ENCODE peak calls at places on chromosomes 2 and 18, in six cellular contexts. S, K, V, P, F and A are unnamed samples.

GRCh38 chr2:20130821-20131645 is 79.6 kb upstream of the LAPTM4A start:
- DNase-seq in S (no peak), K (no peak), V (no peak), P (no peak), F (no peak), A (no peak)

GRCh38 chr2:40746150-40746549 is 294.3 kb upstream of the SLC8A1 start:
- DNase-seq in S (no peak), K (no peak), V (no peak), P (no peak), F (no peak), A (no peak)

GRCh38 chr2:134718956-134719814 is at the start of gene TMEM163:
- DNase-seq in S (peak; percentile 45), K (no peak), V (no peak), P (peak; percentile 56), F (peak; percentile 44), A (no peak)

GRCh38 chr2:241391892-241392665 is 36.0 kb downstream of the FARP2 start:
- DNase-seq in S (no peak), K (no peak), V (no peak), P (no peak), F (peak; percentile 58), A (no peak)

GRCh38 chr18:56066524-56067215 is 478.7 kb upstream of the TCF4 start:
- DNase-seq in S (no peak), K (no peak), V (no peak), P (no peak), F (no peak), A (no peak)

GRCh38 chr2:31141513-31141912 is 3.3 kb upstream of the GALNT14 start:
- DNase-seq in S (no peak), K (no peak), V (no peak), P (no peak), F (no peak), A (no peak)

GRCh38 chr2:133667085-133667484 is 98.8 kb upstream of the NCKAP5 start:
- DNase-seq in S (no peak), K (no peak), V (no peak), P (no peak), F (peak; percentile 11), A (no peak)

GRCh38 chr2:163210430-163210918 is 371.9 kb upstream of the KCNH7 start:
- DNase-seq in S (no peak), K (no peak), V (no peak), P (no peak), F (no peak), A (no peak)

GRCh38 chr2:207533609-207534008 is 3.8 kb downstream of the CREB1 start:
- DNase-seq in S (no peak), K (no peak), V (no peak), P (no peak), F (no peak), A (no peak)

GRCh38 chr2:120508581-120509041 is 162.7 kb downstream of the INHBB start:
- DNase-seq in S (no peak), K (peak; percentile 27), V (no peak), P (no peak), F (no peak), A (no peak)

GRCh38 chr2:106847366-106847765 is 38.6 kb downstream of the ST6GAL2 start:
- DNase-seq in S (no peak), K (no peak), V (no peak), P (no peak), F (no peak), A (no peak)

GRCh38 chr2:62304429-62305417 is 108.8 kb downstream of the B3GNT2 start:
- DNase-seq in S (peak; percentile 80), K (no peak), V (peak; percentile 45), P (peak; percentile 86), F (peak; percentile 68), A (no peak)

GRCh38 chr2:12325806-12326205 is 390.9 kb upstream of the TRIB2 start:
- DNase-seq in S (no peak), K (no peak), V (no peak), P (no peak), F (peak; percentile 60), A (no peak)

GRCh38 chr2:108376774-108377173 is 980 bp upstream of the SULT1C4 start:
- DNase-seq in S (no peak), K (no peak), V (no peak), P (no peak), F (no peak), A (no peak)

GRCh38 chr2:88307817-88308216 is 137.7 kb downstream of the THNSL2 start:
- DNase-seq in S (no peak), K (no peak), V (no peak), P (no peak), F (peak; percentile 29), A (no peak)

GRCh38 chr18:2223394-2223793 is 347.9 kb downstream of the METTL4 start:
- DNase-seq in S (no peak), K (no peak), V (no peak), P (no peak), F (peak; percentile 35), A (no peak)

GRCh38 chr18:49510393-49511115 is 23.5 kb upstream of the C18orf32 start:
- DNase-seq in S (no peak), K (no peak), V (no peak), P (no peak), F (peak; percentile 72), A (peak; percentile 23)

GRCh38 chr2:196230051-196230450 is 58.7 kb upstream of the STK17B start:
- DNase-seq in S (peak; percentile 58), K (no peak), V (no peak), P (peak; percentile 60), F (no peak), A (peak; percentile 66)

GRCh38 chr18:11002796-11003195 is 146.6 kb downstream of the PIEZO2 start:
- DNase-seq in S (no peak), K (no peak), V (no peak), P (no peak), F (no peak), A (no peak)

GRCh38 chr2:134253117-134253704 is 661 bp upstream of the MGAT5 start:
- DNase-seq in S (no peak), K (no peak), V (no peak), P (no peak), F (no peak), A (no peak)

GRCh38 chr2:119760876-119761275 is 1.2 kb downstream of the PTPN4 start:
- DNase-seq in S (no peak), K (no peak), V (no peak), P (no peak), F (peak; percentile 28), A (no peak)

GRCh38 chr2:20609349-20609994 is 41.4 kb downstream of the HS1BP3 start:
- DNase-seq in S (peak; percentile 34), K (peak; percentile 94), V (peak; percentile 30), P (peak; percentile 30), F (peak; percentile 62), A (no peak)

GRCh38 chr2:239930378-239930777 is 94.8 kb downstream of the NDUFA10 start:
- DNase-seq in S (peak; percentile 22), K (peak; percentile 54), V (peak; percentile 2), P (peak; percentile 39), F (no peak), A (no peak)

GRCh38 chr2:148338544-148338943 is 306.0 kb upstream of the EPC2 start:
- DNase-seq in S (no peak), K (no peak), V (no peak), P (no peak), F (peak; percentile 19), A (no peak)

GRCh38 chr2:240960963-240961876 is 37.2 kb upstream of the SNED1 start:
- DNase-seq in S (peak; percentile 34), K (peak; percentile 42), V (no peak), P (no peak), F (peak; percentile 48), A (no peak)

GRCh38 chr18:10089881-10090280 is 176.1 kb downstream of the VAPA start:
- DNase-seq in S (no peak), K (no peak), V (no peak), P (no peak), F (no peak), A (no peak)

DNA sequence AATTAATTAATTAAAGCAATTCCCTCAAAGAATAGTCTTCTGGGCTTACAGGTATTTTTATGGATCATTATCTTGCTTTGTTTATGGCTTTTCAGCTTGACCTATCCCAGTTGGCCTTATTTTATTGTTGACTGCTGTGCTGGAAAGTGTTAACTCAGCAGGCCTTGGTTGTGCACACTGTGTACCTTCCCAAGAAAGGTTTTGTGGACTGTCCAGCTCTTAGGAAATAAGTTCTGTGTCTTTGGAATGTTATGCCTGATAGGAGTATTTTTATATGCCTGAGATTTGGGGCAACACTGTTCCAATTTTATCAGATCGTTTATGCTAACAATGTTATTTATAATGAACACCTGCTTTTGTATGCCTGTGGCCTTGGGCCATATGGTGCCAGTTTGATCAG is 671.9 kb upstream of the ZNF804A start:
- DNase-seq in S (no peak), K (no peak), V (no peak), P (no peak), F (no peak), A (no peak)
- H3K9me3 ChIP-seq in S (no peaks in the 10 kb centered on the region), K (peaks cover 1% of the 10 kb centered on the region), V (peaks cover 36% of the 10 kb centered on the region), P (no peaks in the 10 kb centered on the region), F (no peaks in the 10 kb centered on the region), A (no peaks in the 10 kb centered on the region)

DNA sequence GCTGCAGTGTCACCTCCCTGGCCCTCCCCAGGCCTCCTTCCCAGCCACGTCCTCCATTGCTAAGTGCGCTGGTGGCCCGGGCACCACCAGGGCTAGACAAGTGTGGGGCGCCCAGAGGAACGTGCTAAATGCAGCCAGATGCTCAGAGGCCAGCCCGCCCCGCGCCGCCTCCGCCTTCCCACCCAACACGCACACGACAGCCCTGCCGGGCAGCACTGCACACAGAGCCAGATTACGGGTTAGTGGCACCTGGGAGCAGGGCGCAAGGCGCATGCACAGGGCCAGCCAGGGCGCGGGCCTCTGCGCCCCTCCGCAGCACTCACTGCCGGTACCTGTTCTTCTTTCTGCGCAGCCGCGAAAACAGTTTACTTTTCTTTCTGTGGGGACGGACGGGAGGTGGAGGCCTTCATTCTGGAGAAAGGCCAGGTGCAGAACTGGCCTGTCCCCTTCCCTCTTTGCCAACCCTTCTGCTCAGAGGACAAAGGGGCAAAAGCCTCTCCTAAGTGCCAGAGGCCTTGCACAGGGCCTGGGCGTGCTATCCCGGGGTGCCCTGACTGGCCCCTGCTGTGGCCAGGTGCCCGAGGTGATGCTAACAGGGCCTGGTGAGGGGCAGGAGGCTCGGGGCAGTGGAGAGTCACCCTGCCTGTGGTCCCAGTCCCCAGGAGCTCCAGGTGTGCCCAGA is 46.5 kb downstream of the BIN1 start:
- DNase-seq in S (no peak), K (no peak), V (no peak), P (no peak), F (no peak), A (no peak)
- H3K9me3 ChIP-seq in S (no peaks in the 10 kb centered on the region), K (no peaks in the 10 kb centered on the region), V (no peaks in the 10 kb centered on the region), P (no peaks in the 10 kb centered on the region), F (no peaks in the 10 kb centered on the region), A (no peaks in the 10 kb centered on the region)

GRCh38 chr2:36146765-36147164 is 208.8 kb upstream of the CRIM1 start:
- DNase-seq in S (no peak), K (no peak), V (no peak), P (no peak), F (no peak), A (no peak)
- H3K9me3 ChIP-seq in S (no peaks in the 10 kb centered on the region), K (no peaks in the 10 kb centered on the region), V (no peaks in the 10 kb centered on the region), P (no peaks in the 10 kb centered on the region), F (no peaks in the 10 kb centered on the region), A (no peaks in the 10 kb centered on the region)

DNA sequence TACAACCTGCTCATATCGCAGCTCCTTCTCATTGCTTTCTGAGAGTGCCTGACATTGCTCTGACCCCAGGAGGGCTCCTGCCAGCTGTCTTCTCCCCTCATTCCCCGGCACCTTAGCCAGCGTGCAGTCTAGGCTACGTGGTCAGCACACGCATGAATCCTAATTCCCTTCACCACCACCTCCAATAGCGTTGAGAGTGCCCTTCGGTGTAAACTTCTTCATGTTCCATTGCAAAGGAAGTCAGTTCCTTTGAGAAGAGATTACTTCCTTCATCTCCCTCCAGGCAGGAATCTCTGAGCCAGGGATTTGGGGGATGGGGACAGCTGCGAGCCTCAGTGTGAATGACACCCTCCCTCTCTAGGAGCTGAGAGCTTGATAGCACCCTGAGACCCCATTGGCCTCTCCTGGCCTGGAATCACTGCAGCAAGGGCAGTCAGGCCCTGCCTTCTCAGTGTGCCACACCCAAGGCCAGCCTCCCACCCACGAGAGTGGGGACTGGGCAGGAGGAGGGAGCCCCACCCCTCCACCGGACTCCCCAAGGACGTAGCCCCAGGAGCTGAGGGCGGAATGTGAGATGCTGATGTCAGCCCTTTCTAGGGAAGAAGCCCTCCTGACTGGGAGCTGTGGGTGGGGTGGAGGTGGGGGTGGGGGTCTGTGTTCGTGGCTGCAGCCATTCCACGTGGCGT is 53.4 kb downstream of the SLC66A2 start:
- DNase-seq in S (no peak), K (no peak), V (no peak), P (no peak), F (no peak), A (no peak)
- H3K9me3 ChIP-seq in S (no peaks in the 10 kb centered on the region), K (peaks cover 11% of the 10 kb centered on the region), V (peaks cover 66% of the 10 kb centered on the region), P (peaks cover 25% of the 10 kb centered on the region), F (peaks cover 37% of the 10 kb centered on the region), A (peaks cover 17% of the 10 kb centered on the region)